ENCODE peak calls at places on chromosome 7, in nine cellular contexts. L, R, V, D, C, A, Y, W and J are unnamed samples.

GRCh38 chr7:135801045-135801693 is 52.6 kb upstream of the FAM180A start:
- DNase-seq in Y (no peak), A (peak), C (peak), W (peak), R (peak), D (peak), V (no peak), L (peak), J (no peak)

GRCh38 chr7:102225025-102225424 is 61.6 kb upstream of the SH2B2 start:
- DNase-seq in R (no peak), C (no peak), W (no peak), V (no peak), D (no peak), L (no peak), Y (no peak), A (no peak), J (no peak)

GRCh38 chr7:6030988-6031387 is at the start of gene ANKRD61:
- DNase-seq in Y (no peak), V (no peak), R (no peak), C (no peak), D (no peak), A (no peak), L (no peak), W (no peak), J (no peak)

GRCh38 chr7:1007901-1008300 is 24.9 kb downstream of the CYP2W1 start:
- DNase-seq in L (no peak), Y (no peak), W (no peak), R (no peak), C (no peak), D (no peak), A (no peak), V (no peak), J (no peak)

GRCh38 chr7:1859266-1860035 is 189.4 kb downstream of the ELFN1 start:
- DNase-seq in L (no peak), D (no peak), R (no peak), C (peak), Y (no peak), W (no peak), V (no peak), A (no peak), J (no peak)

GRCh38 chr7:134458806-134459698 is at the start of gene AKR1B1:
- DNase-seq in W (peak), V (peak), D (peak), C (peak), R (peak), A (peak), L (peak), Y (peak), J (peak)

GRCh38 chr7:134789967-134790685 is 10.7 kb downstream of the CALD1 start:
- DNase-seq in W (no peak), C (no peak), D (no peak), R (peak), L (no peak), V (no peak), A (peak), Y (no peak), J (no peak)

GRCh38 chr7:23712368-23713284 is 2.6 kb downstream of the STK31 start:
- DNase-seq in Y (no peak), A (peak), D (peak), C (no peak), R (peak), V (no peak), L (peak), W (peak), J (no peak)

GRCh38 chr7:92797693-92798092 is 38.7 kb downstream of the CDK6 start:
- DNase-seq in Y (no peak), A (no peak), L (no peak), R (no peak), W (no peak), D (no peak), C (no peak), V (no peak), J (no peak)

GRCh38 chr7:87506243-87507180 is 31.0 kb upstream of the ABCB4 start:
- DNase-seq in R (no peak), D (no peak), C (no peak), Y (no peak), L (no peak), A (peak), V (no peak), W (peak), J (no peak)
- TF ChIP-seq CTCF in R (no peak), D (peak), C (no peak), Y (peak), L (peak), A (peak), V (peak), W (peak), J (peak)

DNA sequence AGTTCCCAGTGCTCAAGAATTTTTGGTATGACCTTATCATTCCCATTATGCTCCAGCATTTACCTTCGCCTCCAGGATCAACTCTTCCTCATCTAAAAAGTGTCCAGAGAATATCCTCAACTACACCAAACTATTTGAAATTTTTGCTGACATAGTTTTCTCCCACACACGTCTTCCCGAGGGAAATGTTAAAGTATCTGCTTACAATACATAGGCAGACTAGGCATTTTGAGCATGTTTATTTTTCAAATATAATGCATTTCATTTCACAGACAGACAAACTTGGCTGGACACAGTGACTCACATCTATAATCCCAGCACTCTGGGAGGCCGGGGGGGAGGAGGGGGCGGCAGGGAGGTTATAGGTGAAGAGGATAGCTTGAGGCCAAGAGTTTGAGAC is 177.1 kb upstream of the TRIM24 start:
- DNase-seq in V (no peak), R (no peak), W (no peak), L (no peak), C (no peak), D (no peak), Y (no peak), A (peak), J (no peak)
- TF ChIP-seq CTCF in V (no peak), R (no peak), W (no peak), L (no peak), C (no peak), D (no peak), Y (no peak), A (no peak), J (no peak)

DNA sequence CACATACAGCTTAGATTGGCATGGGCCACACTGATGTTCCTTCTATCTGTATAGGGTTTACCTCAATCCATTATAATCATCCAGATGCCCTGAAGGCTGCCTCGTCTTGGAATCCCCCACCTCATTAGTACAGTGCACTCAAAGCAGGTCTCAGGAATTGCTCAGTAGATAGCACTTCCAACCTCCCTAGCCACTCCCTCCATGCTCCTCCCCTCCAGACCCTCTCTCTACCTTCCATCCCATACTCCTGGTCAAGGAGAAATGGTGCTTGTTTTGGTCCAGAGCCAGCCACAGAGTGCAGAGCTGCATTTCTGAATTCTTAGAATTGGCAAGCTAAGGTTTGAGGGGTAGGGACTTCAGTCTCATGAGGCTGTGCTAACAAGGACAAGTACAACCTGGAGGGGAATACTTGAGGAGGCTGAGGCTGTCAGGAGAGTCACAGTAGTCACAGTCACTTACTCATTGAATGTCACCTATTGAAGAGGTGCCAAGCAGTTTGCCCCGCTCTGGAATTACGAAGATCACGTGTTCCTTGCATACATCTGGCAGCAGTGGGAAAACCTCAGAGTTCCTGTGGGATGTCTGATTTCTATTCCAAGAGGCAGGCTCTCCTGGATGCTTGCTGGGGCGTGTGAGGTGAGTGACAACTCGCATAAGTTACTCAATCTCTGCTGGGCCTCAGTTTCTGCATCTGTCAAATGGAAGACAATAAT is 60.7 kb upstream of the ZNF746 start:
- DNase-seq in V (no peak), A (peak), L (peak), R (no peak), D (no peak), W (peak), C (no peak), Y (no peak), J (no peak)
- TF ChIP-seq CTCF in V (no peak), A (no peak), L (no peak), R (no peak), D (no peak), W (no peak), C (no peak), Y (no peak), J (no peak)

DNA sequence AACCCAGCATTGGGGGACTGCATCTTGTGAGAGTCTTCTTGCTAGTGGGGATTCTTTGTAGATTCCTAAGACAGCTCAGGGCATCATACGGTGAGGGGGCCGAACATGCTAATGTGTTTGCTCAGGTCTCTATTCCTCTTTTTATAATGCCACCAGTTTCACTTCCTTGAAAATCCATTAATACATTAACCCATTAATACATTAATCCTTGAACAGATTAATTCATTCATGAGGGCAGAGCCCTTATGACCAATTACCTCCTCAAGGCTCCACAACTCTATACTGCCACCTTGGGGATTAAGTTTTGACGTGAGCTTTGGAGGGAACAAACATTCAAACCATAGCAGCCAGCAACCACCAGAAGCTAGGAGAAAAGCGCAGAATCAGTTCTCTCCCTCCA is 67.2 kb upstream of the POT1 start:
- DNase-seq in C (no peak), Y (no peak), L (peak), A (no peak), R (no peak), W (no peak), D (peak), V (peak), J (no peak)
- TF ChIP-seq CTCF in C (no peak), Y (no peak), L (peak), A (peak), R (peak), W (no peak), D (peak), V (peak), J (no peak)

GRCh38 chr7:77942431-77942830 is 143.9 kb downstream of the PHTF2 start:
- DNase-seq in R (no peak), V (no peak), C (no peak), D (no peak), L (no peak), A (no peak), W (no peak), Y (no peak), J (no peak)

GRCh38 chr7:77944183-77945182 is 145.9 kb downstream of the PHTF2 start:
- DNase-seq in R (no peak), L (no peak), Y (no peak), A (no peak), D (no peak), C (no peak), V (no peak), W (no peak), J (no peak)

GRCh38 chr7:77935652-77936348 is 137.2 kb downstream of the PHTF2 start:
- DNase-seq in C (no peak), R (no peak), V (no peak), W (no peak), L (no peak), D (no peak), Y (no peak), A (peak), J (no peak)

GRCh38 chr7:77940647-77941046 is 142.1 kb downstream of the PHTF2 start:
- DNase-seq in W (peak), V (no peak), D (peak), L (peak), C (no peak), Y (no peak), A (peak), R (peak), J (no peak)
- TF ChIP-seq CTCF in W (peak), V (peak), D (peak), L (peak), C (peak), Y (peak), A (peak), R (peak), J (peak)